ENCODE peak calls at places on chromosome 4, in five cellular contexts. W, V, Y, K and M are unnamed samples.

GRCh38 chr4:69830529-69831269 is 29.2 kb downstream of the SULT1E1 start:
- DNase-seq in W (no peak), V (no peak), Y (no peak), K (peak), M (peak)

GRCh38 chr4:52837716-52838558 is 24.2 kb upstream of the RASL11B start:
- DNase-seq in W (no peak), V (peak), Y (no peak), K (peak), M (peak)

GRCh38 chr4:28555851-28556250 is 1695.2 kb downstream of the STIM2 start:
- DNase-seq in W (no peak), V (peak), Y (no peak), K (no peak), M (no peak)

GRCh38 chr4:18042754-18043153 is 21.2 kb upstream of the LCORL start:
- DNase-seq in W (no peak), V (no peak), Y (no peak), K (no peak), M (no peak)

GRCh38 chr4:93828830-93829530 is 427 bp downstream of the ATOH1 start:
- DNase-seq in W (no peak), V (no peak), Y (peak), K (peak), M (peak)

GRCh38 chr4:185318679-185319078 is 77.0 kb downstream of the LRP2BP start:
- DNase-seq in W (no peak), V (no peak), Y (no peak), K (peak), M (peak)

GRCh38 chr4:106430797-106431196 is 62.2 kb upstream of the GIMD1 start:
- DNase-seq in W (no peak), V (no peak), Y (no peak), K (no peak), M (no peak)

GRCh38 chr4:94650690-94651089 is 107.1 kb upstream of the BMPR1B start:
- DNase-seq in W (no peak), V (peak), Y (no peak), K (peak), M (no peak)

GRCh38 chr4:31461425-31461824 is 741.3 kb downstream of the PCDH7 start:
- DNase-seq in W (no peak), V (no peak), Y (no peak), K (peak), M (no peak)

GRCh38 chr4:174467107-174467506 is 55.2 kb downstream of the HPGD start:
- DNase-seq in W (no peak), V (no peak), Y (no peak), K (peak), M (no peak)

GRCh38 chr4:12472082-12472481 is 1012.1 kb downstream of the RAB28 start:
- DNase-seq in W (no peak), V (no peak), Y (no peak), K (no peak), M (no peak)

GRCh38 chr4:77031544-77031943 is 44.2 kb downstream of the CCNI start:
- DNase-seq in W (no peak), V (no peak), Y (no peak), K (no peak), M (no peak)

GRCh38 chr4:113474017-113474416 is 287.5 kb downstream of the CAMK2D start:
- DNase-seq in W (no peak), V (peak), Y (no peak), K (peak), M (no peak)

GRCh38 chr4:185346975-185347601 is 48.6 kb downstream of the LRP2BP start:
- DNase-seq in W (no peak), V (peak), Y (no peak), K (peak), M (no peak)

GRCh38 chr4:133544097-133544496 is 395.0 kb downstream of the PCDH10 start:
- DNase-seq in W (no peak), V (no peak), Y (no peak), K (no peak), M (no peak)

DNA sequence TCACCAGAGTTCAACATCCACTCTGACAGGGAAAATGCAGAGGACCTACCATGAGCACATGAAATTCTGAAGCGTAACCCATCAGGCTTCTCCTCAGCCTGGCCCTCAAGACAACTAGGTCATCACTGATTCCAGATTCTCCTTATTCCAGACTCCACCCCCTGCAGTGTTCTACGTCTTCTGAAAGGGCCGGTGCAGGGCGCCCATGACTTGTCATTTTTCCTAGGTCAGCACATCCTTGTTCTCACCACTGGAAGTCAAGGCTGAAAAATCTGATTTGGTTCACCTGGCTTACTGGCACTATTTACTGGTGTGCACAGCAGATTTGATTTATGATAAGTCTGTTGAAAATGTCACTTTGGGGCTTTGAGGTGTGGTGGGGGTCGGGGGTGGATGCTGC is 140.9 kb upstream of the KLF3 start:
- DNase-seq in W (no peak), V (no peak), Y (no peak), K (no peak), M (no peak)
- H3K9ac ChIP-seq in W (no peak), V (no peak), Y (no peak), K (no peak), M (no peak)

GRCh38 chr4:7719354-7720174 is 220.1 kb downstream of the AFAP1 start:
- DNase-seq in W (peak), V (no peak), Y (peak), K (peak), M (peak)
- TF ChIP-seq CTCF in W (peak), V (peak), Y (peak), K (peak), M (peak)

DNA sequence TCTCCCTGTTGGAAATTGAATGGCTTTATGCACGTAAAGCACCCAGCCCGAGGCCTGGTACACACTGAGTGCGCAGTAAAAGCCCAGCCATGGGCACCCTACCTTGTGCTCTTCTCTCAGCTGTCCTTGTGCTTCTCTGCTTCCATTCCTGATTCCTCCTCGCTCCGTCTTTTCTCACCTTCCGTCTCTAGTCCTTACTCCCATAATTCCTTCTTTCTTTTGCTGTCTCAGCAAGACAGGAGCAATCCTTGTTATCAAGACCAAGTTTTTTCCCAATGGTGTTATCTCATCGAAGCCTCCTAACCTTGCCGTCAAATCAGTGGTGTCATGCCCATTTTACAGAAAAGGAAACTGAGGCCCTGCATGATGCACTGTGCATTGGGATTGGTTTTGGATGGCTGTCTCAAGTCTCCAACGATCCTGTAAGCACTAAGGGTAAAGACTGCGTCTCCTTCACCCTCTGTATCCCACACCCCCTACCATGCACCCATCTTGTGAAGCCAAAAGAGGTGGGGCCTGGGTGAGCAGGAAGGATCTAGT is 30.1 kb downstream of the CYTL1 start:
- DNase-seq in W (no peak), V (no peak), Y (no peak), K (no peak), M (no peak)
- H3K9ac ChIP-seq in W (no peak), V (no peak), Y (no peak), K (no peak), M (no peak)

GRCh38 chr4:149371021-149371420 is 444.6 kb downstream of the IQCM start:
- DNase-seq in W (no peak), V (peak), Y (peak), K (peak), M (peak)
- TF ChIP-seq CTCF in W (peak), V (peak), Y (peak), K (peak), M (peak)

GRCh38 chr4:8439914-8440490 is 521 bp downstream of the ACOX3 start:
- DNase-seq in W (peak), V (no peak), Y (no peak), K (no peak), M (peak)

GRCh38 chr4:8440491-8441311 is at the start of the genes ACOX3 and TRMT44:
- DNase-seq in W (peak), V (peak), Y (peak), K (peak), M (peak)

GRCh38 chr4:8439168-8439567 is 1.4 kb downstream of the ACOX3 start:
- DNase-seq in W (no peak), V (peak), Y (no peak), K (no peak), M (no peak)

GRCh38 chr4:8441499-8442091 is 1.0 kb downstream of the TRMT44 start:
- DNase-seq in W (no peak), V (no peak), Y (no peak), K (no peak), M (no peak)

GRCh38 chr4:8438743-8439142 is 1.8 kb downstream of the ACOX3 start:
- DNase-seq in W (no peak), V (no peak), Y (no peak), K (no peak), M (no peak)
- H3K9ac ChIP-seq in W (no peak), V (no peak), Y (no peak), K (no peak), M (no peak)

DNA sequence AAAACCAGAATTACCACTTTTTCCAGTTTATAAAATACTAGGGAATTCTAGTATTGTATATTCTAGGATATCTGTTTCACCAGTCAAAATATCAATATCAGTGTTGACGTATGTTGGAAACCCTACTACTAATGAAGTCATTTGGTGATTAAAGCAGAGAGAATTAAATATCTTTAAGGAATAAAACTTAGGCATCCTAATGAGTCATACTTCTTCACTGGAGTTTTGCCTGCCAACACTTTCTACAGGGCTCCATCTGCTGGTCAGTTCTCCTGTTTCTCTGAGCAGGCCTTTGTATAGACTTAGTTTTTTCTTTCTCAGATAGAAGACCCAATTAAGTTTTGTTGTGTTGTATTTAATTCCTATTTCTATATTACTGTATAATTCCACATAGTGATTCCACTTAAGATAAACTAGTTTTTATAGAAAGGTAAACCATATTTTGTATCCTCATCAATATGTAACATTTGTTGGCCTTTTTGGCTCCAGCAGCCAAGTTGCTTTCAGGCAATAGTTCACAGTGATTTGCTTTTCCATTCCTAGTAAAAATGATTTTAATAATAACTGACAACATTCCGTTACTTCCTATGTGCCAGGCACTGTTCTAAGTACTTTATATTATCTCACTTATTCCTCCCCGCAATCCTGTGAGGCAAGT is 3.5 kb downstream of the AP1AR start:
- DNase-seq in W (peak), V (peak), Y (peak), K (peak), M (peak)
- TF ChIP-seq CTCF in W (peak), V (peak), Y (peak), K (peak), M (peak)

DNA sequence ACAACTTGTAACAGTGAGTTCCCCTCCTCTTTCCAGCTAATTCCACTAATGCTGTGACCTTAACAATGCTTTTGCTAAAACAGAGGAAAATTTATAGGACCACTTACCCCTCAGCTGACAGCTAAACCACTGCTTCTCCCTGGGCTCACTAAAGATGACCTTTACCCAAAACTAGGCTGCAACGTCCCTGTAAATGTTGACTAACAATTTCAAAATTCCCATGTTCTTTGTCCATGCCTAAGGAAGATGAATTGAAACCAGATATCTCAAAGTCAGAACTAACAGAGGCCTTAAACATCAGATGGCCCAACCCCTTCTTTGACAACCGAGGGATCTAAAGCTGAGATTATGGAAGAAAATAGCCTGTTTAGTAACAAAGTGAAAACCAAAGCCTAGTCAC is 32.5 kb downstream of the AFAP1 start:
- DNase-seq in W (no peak), V (no peak), Y (no peak), K (no peak), M (no peak)
- H3K9ac ChIP-seq in W (no peak), V (no peak), Y (peak), K (no peak), M (no peak)

DNA sequence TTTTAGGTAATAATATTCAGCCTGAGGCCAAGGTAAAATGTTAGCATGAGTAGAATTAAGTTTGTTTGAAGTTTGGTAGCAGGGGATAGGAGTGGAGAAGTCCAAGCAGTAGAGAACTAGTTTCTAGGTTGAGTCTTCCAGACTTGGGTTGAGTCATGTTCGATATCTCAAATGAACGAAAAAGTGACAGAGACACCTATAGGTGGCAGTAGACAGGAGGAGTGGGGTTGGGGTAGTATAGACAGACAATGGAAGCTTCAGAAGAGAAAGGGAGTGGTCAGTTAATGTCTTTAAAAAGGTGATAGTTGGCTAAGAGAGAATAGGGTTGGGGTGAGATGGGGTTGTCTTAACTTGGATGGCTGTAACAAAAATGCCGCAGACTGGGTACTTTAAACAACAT is 58.7 kb upstream of the EMCN start:
- DNase-seq in W (no peak), V (no peak), Y (no peak), K (no peak), M (no peak)
- TF ChIP-seq CTCF in W (no peak), V (no peak), Y (no peak), K (no peak), M (peak)